ENCODE peak calls at places on chromosomes 4 and X, in ten cellular contexts. A is GM23338, Q is fibroblast of lung, E is tibial artery, O is GM12865, U is dorsolateral prefrontal cortex, T is GM13977, V is hepatocyte, W is neural crest cell, M is fibroblast of pulmonary artery. D is an unnamed sample.

GRCh38 chr4:124055896-124056295 is 656.6 kb downstream of the ANKRD50 start:
- DNase-seq in A (no peak), Q (no peak), E (no peak), O (no peak), U (no peak), T (no peak), V (no peak), W (no peak), M (peak), D (no peak)

GRCh38 chrX:151985955-151986354 is 11.5 kb upstream of the GABRE start:
- DNase-seq in A (no peak), Q (peak), E (peak), O (no peak), U (no peak), T (no peak), V (peak), W (no peak), M (peak), D (no peak)

GRCh38 chrX:48897157-48897620 is 379 bp downstream of the TIMM17B start:
- DNase-seq in A (peak), Q (peak), E (peak), O (peak), U (no peak), T (no peak), V (peak), W (peak), M (peak), D (peak)

GRCh38 chrX:154368630-154369452 is 5.6 kb downstream of the FLNA start:
- DNase-seq in A (peak), Q (peak), E (peak), O (peak), U (no peak), T (peak), V (peak), W (no peak), M (peak), D (peak)

GRCh38 chrX:68930576-68931317 is 101.9 kb downstream of the EFNB1 start:
- DNase-seq in A (no peak), Q (no peak), E (no peak), O (no peak), U (no peak), T (no peak), V (no peak), W (no peak), M (no peak), D (no peak)

GRCh38 chr4:141155586-141155985 is 22.3 kb upstream of the RNF150 start:
- DNase-seq in A (no peak), Q (no peak), E (no peak), O (no peak), U (no peak), T (no peak), V (no peak), W (no peak), M (peak), D (no peak)

GRCh38 chr4:21013501-21013900 is 313.2 kb downstream of the PACRGL start:
- DNase-seq in A (no peak), Q (no peak), E (no peak), O (no peak), U (no peak), T (no peak), V (no peak), W (no peak), M (no peak), D (no peak)

GRCh38 chrX:54301516-54301915 is 56.3 kb downstream of the WNK3 start:
- DNase-seq in A (no peak), Q (no peak), E (no peak), O (no peak), U (no peak), T (no peak), V (no peak), W (no peak), M (no peak), D (no peak)

GRCh38 chr4:82913305-82913704 is 12.8 kb downstream of the THAP9 start:
- DNase-seq in A (no peak), Q (no peak), E (no peak), O (no peak), U (no peak), T (no peak), V (no peak), W (no peak), M (no peak), D (no peak)

GRCh38 chr4:54276633-54277426 is 47.7 kb downstream of the PDGFRA start:
- DNase-seq in A (peak), Q (no peak), E (no peak), O (peak), U (no peak), T (no peak), V (no peak), W (peak), M (no peak), D (no peak)

GRCh38 chr4:7773401-7774187 is 166.1 kb downstream of the AFAP1 start:
- DNase-seq in A (no peak), Q (no peak), E (peak), O (no peak), U (no peak), T (no peak), V (no peak), W (no peak), M (no peak), D (no peak)

GRCh38 chr4:99755223-99755944 is 61.2 kb upstream of the DAPP1 start:
- DNase-seq in A (peak), Q (peak), E (no peak), O (no peak), U (no peak), T (no peak), V (no peak), W (no peak), M (peak), D (no peak)

GRCh38 chr4:140718240-140718639 is 37.9 kb downstream of the TBC1D9 start:
- DNase-seq in A (no peak), Q (peak), E (no peak), O (no peak), U (no peak), T (no peak), V (no peak), W (no peak), M (peak), D (no peak)

GRCh38 chrX:9430346-9430745 is 34.5 kb upstream of the TBL1X start:
- DNase-seq in A (no peak), Q (no peak), E (no peak), O (no peak), U (no peak), T (no peak), V (no peak), W (no peak), M (no peak), D (no peak)

GRCh38 chr4:158914178-158914577 is 145.4 kb downstream of the FNIP2 start:
- DNase-seq in A (no peak), Q (peak), E (no peak), O (no peak), U (no peak), T (no peak), V (no peak), W (no peak), M (peak), D (no peak)

GRCh38 chr4:54539500-54540029 is 118.2 kb upstream of the KIT start:
- DNase-seq in A (peak), Q (peak), E (peak), O (no peak), U (peak), T (no peak), V (peak), W (peak), M (peak), D (peak)

GRCh38 chr4:52606766-52607165 is 52.3 kb downstream of the USP46 start:
- DNase-seq in A (no peak), Q (no peak), E (no peak), O (no peak), U (no peak), T (no peak), V (no peak), W (no peak), M (no peak), D (no peak)

GRCh38 chrX:68084765-68085164 is 348.5 kb downstream of the OPHN1 start:
- DNase-seq in A (no peak), Q (peak), E (no peak), O (no peak), U (no peak), T (no peak), V (no peak), W (no peak), M (peak), D (no peak)

GRCh38 chrX:66498672-66499296 is 140.1 kb downstream of the EDA2R start:
- DNase-seq in A (no peak), Q (no peak), E (no peak), O (no peak), U (peak), T (no peak), V (peak), W (no peak), M (no peak), D (no peak)

GRCh38 chr4:15990570-15991285 is 27.8 kb upstream of the FGFBP2 start:
- DNase-seq in A (no peak), Q (no peak), E (no peak), O (no peak), U (no peak), T (no peak), V (no peak), W (no peak), M (no peak), D (no peak)

GRCh38 chrX:72060196-72060974 is 71.3 kb downstream of the RTL5 start:
- DNase-seq in A (peak), Q (no peak), E (peak), O (peak), U (peak), T (no peak), V (no peak), W (peak), M (peak), D (no peak)

GRCh38 chrX:123504047-123504446 is 228.8 kb downstream of the THOC2 start:
- DNase-seq in A (no peak), Q (no peak), E (no peak), O (no peak), U (no peak), T (no peak), V (no peak), W (no peak), M (no peak), D (no peak)

GRCh38 chr4:65865489-65865888 is 195.2 kb upstream of the EPHA5 start:
- DNase-seq in A (peak), Q (no peak), E (no peak), O (peak), U (no peak), T (no peak), V (peak), W (peak), M (peak), D (no peak)

GRCh38 chr4:108646706-108647105 is 3.7 kb upstream of the OSTC start:
- DNase-seq in A (no peak), Q (no peak), E (no peak), O (no peak), U (no peak), T (no peak), V (no peak), W (no peak), M (no peak), D (no peak)

GRCh38 chr4:161929966-161930365 is 233.8 kb downstream of the FSTL5 start:
- DNase-seq in A (peak), Q (no peak), E (no peak), O (no peak), U (no peak), T (no peak), V (no peak), W (no peak), M (peak), D (no peak)

GRCh38 chr4:2252530-2252924 is 9.4 kb downstream of the MXD4 start:
- DNase-seq in A (no peak), Q (no peak), E (no peak), O (no peak), U (no peak), T (peak), V (no peak), W (no peak), M (no peak), D (no peak)

GRCh38 chrX:136047001-136047642 is 61.9 kb downstream of the SLC9A6 start:
- DNase-seq in A (no peak), Q (peak), E (no peak), O (no peak), U (no peak), T (no peak), V (no peak), W (no peak), M (no peak), D (no peak)

GRCh38 chr4:188819243-188819642 is 680.0 kb downstream of the TRIML1 start:
- DNase-seq in A (no peak), Q (no peak), E (no peak), O (no peak), U (no peak), T (no peak), V (no peak), W (no peak), M (no peak), D (no peak)

GRCh38 chr4:56388311-56388710 is 1.0 kb upstream of the AASDH start:
- DNase-seq in A (peak), Q (no peak), E (no peak), O (no peak), U (no peak), T (no peak), V (no peak), W (no peak), M (no peak), D (no peak)

GRCh38 chrX:53686151-53686885 is at the start of gene HUWE1:
- DNase-seq in A (peak), Q (peak), E (peak), O (peak), U (peak), T (peak), V (peak), W (peak), M (peak), D (peak)

GRCh38 chr4:186852964-186853391 is 129.3 kb upstream of the FAT1 start:
- DNase-seq in A (no peak), Q (no peak), E (no peak), O (peak), U (no peak), T (no peak), V (no peak), W (no peak), M (no peak), D (no peak)

GRCh38 chr4:38753021-38753806 is 29.6 kb downstream of the TLR10 start:
- DNase-seq in A (peak), Q (peak), E (peak), O (no peak), U (no peak), T (no peak), V (peak), W (peak), M (peak), D (no peak)

GRCh38 chr4:171650543-171650942 is 162.7 kb upstream of the GALNTL6 start:
- DNase-seq in A (peak), Q (no peak), E (no peak), O (peak), U (no peak), T (peak), V (no peak), W (peak), M (no peak), D (no peak)

GRCh38 chrX:71181558-71181909 is 36.9 kb downstream of the NLGN3 start:
- DNase-seq in A (no peak), Q (no peak), E (no peak), O (peak), U (no peak), T (no peak), V (no peak), W (no peak), M (no peak), D (peak)

GRCh38 chr4:59222231-59222630 is 1977.9 kb upstream of the ADGRL3 start:
- DNase-seq in A (no peak), Q (no peak), E (no peak), O (no peak), U (no peak), T (no peak), V (no peak), W (no peak), M (no peak), D (no peak)

GRCh38 chr4:20217521-20217920 is 34.2 kb upstream of the SLIT2 start:
- DNase-seq in A (no peak), Q (no peak), E (no peak), O (no peak), U (no peak), T (no peak), V (no peak), W (no peak), M (no peak), D (no peak)

GRCh38 chr4:153466637-153467153 is 535 bp downstream of the TMEM131L start:
- DNase-seq in A (peak), Q (no peak), E (no peak), O (no peak), U (no peak), T (peak), V (no peak), W (peak), M (no peak), D (peak)
- TF ChIP-seq CTCF in A (no peak), Q (no peak), E (no peak), O (no peak), U (peak), T (no peak), V (no peak), W (no peak), M (no peak), D (no peak)

GRCh38 chrX:118764122-118764521 is 36.7 kb downstream of the IL13RA1 start:
- DNase-seq in A (peak), Q (no peak), E (no peak), O (no peak), U (no peak), T (no peak), V (no peak), W (no peak), M (no peak), D (no peak)
- TF ChIP-seq CTCF in A (no peak), Q (no peak), E (no peak), O (no peak), U (no peak), T (no peak), V (no peak), W (no peak), M (no peak), D (no peak)

GRCh38 chr4:139301821-139302611 is at the start of gene NDUFC1:
- DNase-seq in A (peak), Q (peak), E (peak), O (peak), U (no peak), T (peak), V (peak), W (peak), M (peak), D (peak)
- TF ChIP-seq CTCF in A (peak), Q (peak), E (peak), O (peak), U (no peak), T (no peak), V (no peak), W (peak), M (no peak), D (peak)

DNA sequence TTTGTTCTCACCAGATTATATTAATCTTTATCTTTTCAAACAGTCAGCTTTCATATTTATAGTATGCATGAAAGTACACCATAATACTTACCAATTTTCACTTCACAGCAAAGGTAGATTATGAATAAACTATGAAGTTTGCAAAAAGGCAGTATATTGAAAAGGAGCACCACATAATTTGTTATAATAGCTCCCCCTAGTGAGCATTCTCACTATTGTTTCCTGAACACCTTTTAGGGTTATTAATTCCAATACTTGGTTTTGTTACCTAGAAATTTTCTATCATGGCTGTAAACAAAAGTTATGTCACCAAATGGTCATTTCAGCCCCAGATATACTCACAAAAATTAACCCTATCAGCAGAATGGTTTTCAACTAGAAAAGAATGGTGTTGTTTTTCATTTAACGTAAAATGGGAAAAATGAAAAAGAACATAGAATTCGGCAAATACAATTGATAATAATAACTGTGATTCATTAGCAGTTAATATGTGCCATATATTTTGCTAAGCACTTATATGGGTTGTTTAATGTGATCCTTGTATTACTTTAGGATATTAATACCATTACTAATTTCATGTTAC is 30.2 kb upstream of the NKX6-1 start:
- DNase-seq in A (peak), Q (peak), E (no peak), O (peak), U (no peak), T (peak), V (peak), W (no peak), M (peak), D (no peak)
- TF ChIP-seq CTCF in A (peak), Q (peak), E (peak), O (peak), U (peak), T (peak), V (peak), W (peak), M (peak), D (peak)

GRCh38 chrX:56800801-56801200 is 71.8 kb downstream of the NBDY start:
- DNase-seq in A (no peak), Q (no peak), E (no peak), O (peak), U (no peak), T (peak), V (no peak), W (no peak), M (peak), D (peak)

GRCh38 chrX:56796641-56797395 is 67.8 kb downstream of the NBDY start:
- DNase-seq in A (no peak), Q (no peak), E (no peak), O (no peak), U (no peak), T (peak), V (no peak), W (no peak), M (no peak), D (no peak)

GRCh38 chrX:56797966-56798711 is 69.1 kb downstream of the NBDY start:
- DNase-seq in A (no peak), Q (peak), E (no peak), O (no peak), U (no peak), T (peak), V (no peak), W (no peak), M (peak), D (peak)

GRCh38 chrX:56800307-56800706 is 71.3 kb downstream of the NBDY start:
- DNase-seq in A (no peak), Q (no peak), E (no peak), O (no peak), U (no peak), T (peak), V (no peak), W (no peak), M (no peak), D (no peak)

GRCh38 chrX:56798866-56799864 is 70.1 kb downstream of the NBDY start:
- DNase-seq in A (no peak), Q (no peak), E (no peak), O (no peak), U (no peak), T (peak), V (no peak), W (no peak), M (no peak), D (no peak)
- TF ChIP-seq CTCF in A (no peak), Q (no peak), E (no peak), O (no peak), U (peak), T (peak), V (no peak), W (no peak), M (no peak), D (no peak)

GRCh38 chrX:11460347-11460746 is 167.1 kb downstream of the AMELX start:
- DNase-seq in A (peak), Q (no peak), E (no peak), O (no peak), U (no peak), T (no peak), V (no peak), W (no peak), M (no peak), D (no peak)

GRCh38 chrX:11462648-11463047 is 169.4 kb downstream of the AMELX start:
- DNase-seq in A (no peak), Q (no peak), E (no peak), O (no peak), U (no peak), T (no peak), V (no peak), W (no peak), M (no peak), D (no peak)

GRCh38 chrX:11462136-11462535 is 168.9 kb downstream of the AMELX start:
- DNase-seq in A (no peak), Q (no peak), E (no peak), O (no peak), U (no peak), T (no peak), V (peak), W (no peak), M (no peak), D (no peak)

GRCh38 chrX:11464360-11464759 is 171.1 kb downstream of the AMELX start:
- DNase-seq in A (no peak), Q (no peak), E (no peak), O (no peak), U (no peak), T (no peak), V (no peak), W (no peak), M (no peak), D (no peak)

GRCh38 chrX:11461181-11462001 is 168.2 kb downstream of the AMELX start:
- DNase-seq in A (no peak), Q (no peak), E (no peak), O (peak), U (no peak), T (no peak), V (peak), W (no peak), M (peak), D (no peak)
- TF ChIP-seq CTCF in A (no peak), Q (no peak), E (no peak), O (no peak), U (no peak), T (no peak), V (no peak), W (no peak), M (no peak), D (no peak)

GRCh38 chrX:20066968-20067708 is 49.6 kb downstream of the MAP7D2 start:
- DNase-seq in A (peak), Q (peak), E (no peak), O (peak), U (no peak), T (peak), V (peak), W (no peak), M (peak), D (peak)
- TF ChIP-seq CTCF in A (peak), Q (peak), E (no peak), O (peak), U (peak), T (peak), V (peak), W (peak), M (peak), D (peak)

GRCh38 chrX:93874554-93874953 is 200.5 kb downstream of the FAM133A start:
- DNase-seq in A (peak), Q (no peak), E (no peak), O (peak), U (no peak), T (no peak), V (peak), W (peak), M (peak), D (no peak)
- TF ChIP-seq CTCF in A (peak), Q (no peak), E (no peak), O (peak), U (peak), T (peak), V (peak), W (peak), M (no peak), D (peak)

GRCh38 chrX:13023526-13024469 is 20.6 kb downstream of the FAM9C start:
- DNase-seq in A (no peak), Q (no peak), E (no peak), O (no peak), U (no peak), T (no peak), V (peak), W (no peak), M (no peak), D (no peak)
- TF ChIP-seq CTCF in A (no peak), Q (no peak), E (no peak), O (no peak), U (no peak), T (no peak), V (no peak), W (no peak), M (no peak), D (no peak)

D was measured in activated CD8-positive, alpha-beta T cell treated with anti-CD3 and anti-CD28 coated beads for 36 hours.